ENCODE peak calls at places on chromosomes 11 and 22, in seven cellular contexts. W is HCT116, B is K562, P is PC-3, M is GM23248, K is GM23338, D is MM.1S. Q is an unnamed sample.

GRCh38 chr22:19689408-19689807 is 24.9 kb upstream of the SEPTIN5 start:
- DNase-seq in W (no peak), B (no peak), P (no peak), M (no peak), K (no peak), D (no peak), Q (no peak)

GRCh38 chr22:19750666-19751490 is 9.7 kb upstream of the TBX1 start:
- DNase-seq in W (no peak), B (no peak), P (peak; percentile 66), M (no peak), K (no peak), D (no peak), Q (no peak)

GRCh38 chr22:35205141-35205775 is 52.0 kb upstream of the HMGXB4 start:
- DNase-seq in W (no peak), B (no peak), P (no peak), M (no peak), K (no peak), D (peak; percentile 15), Q (no peak)

GRCh38 chr11:86952933-86953637 is 2.1 kb downstream of the FZD4 start:
- DNase-seq in W (no peak), B (no peak), P (no peak), M (peak; percentile 66), K (peak; percentile 28), D (no peak), Q (no peak)

GRCh38 chr11:3901249-3902025 is 46.0 kb downstream of the STIM1 start:
- DNase-seq in W (no peak), B (no peak), P (no peak), M (no peak), K (no peak), D (no peak), Q (no peak)

GRCh38 chr11:120536091-120536796 is 24.7 kb downstream of the GRIK4 start:
- DNase-seq in W (no peak), B (no peak), P (no peak), M (no peak), K (no peak), D (no peak), Q (no peak)

GRCh38 chr11:134862168-134862567 is 450.1 kb upstream of the B3GAT1 start:
- DNase-seq in W (no peak), B (no peak), P (no peak), M (no peak), K (no peak), D (no peak), Q (no peak)

GRCh38 chr11:37560346-37560745 is 962.3 kb upstream of the RAG2 start:
- DNase-seq in W (no peak), B (no peak), P (peak; percentile 52), M (no peak), K (no peak), D (no peak), Q (peak; percentile 69)

GRCh38 chr11:74010306-74010981 is 1.6 kb upstream of the UCP3 start:
- DNase-seq in W (no peak), B (peak; percentile 77), P (no peak), M (no peak), K (no peak), D (no peak), Q (no peak)

GRCh38 chr22:37082251-37082650 is 27.3 kb downstream of the TMPRSS6 start:
- DNase-seq in W (no peak), B (peak; percentile 3), P (no peak), M (no peak), K (no peak), D (no peak), Q (no peak)

GRCh38 chr11:529740-530411 is 5.5 kb downstream of the HRAS start:
- DNase-seq in W (no peak), B (no peak), P (no peak), M (no peak), K (no peak), D (no peak), Q (no peak)

GRCh38 chr11:57394203-57394602 is 3.8 kb upstream of the PRG2 start:
- DNase-seq in W (no peak), B (no peak), P (no peak), M (no peak), K (no peak), D (no peak), Q (no peak)

GRCh38 chr11:76023408-76024068 is 182.8 kb downstream of the WNT11 start:
- DNase-seq in W (no peak), B (peak; percentile 26), P (no peak), M (no peak), K (no peak), D (peak; percentile 57), Q (peak; percentile 79)

GRCh38 chr22:31020334-31020733 is 51.3 kb downstream of the TUG1 start:
- DNase-seq in W (no peak), B (no peak), P (no peak), M (no peak), K (peak; percentile 42), D (no peak), Q (no peak)

GRCh38 chr11:61120865-61121831 is 18.9 kb downstream of the CD5 start:
- DNase-seq in W (no peak), B (no peak), P (no peak), M (peak; percentile 60), K (no peak), D (no peak), Q (peak; percentile 4)

GRCh38 chr22:43277987-43278601 is 65.1 kb downstream of the SCUBE1 start:
- DNase-seq in W (no peak), B (no peak), P (peak; percentile 16), M (no peak), K (no peak), D (no peak), Q (no peak)

GRCh38 chr11:19633276-19633675 is 79.4 kb upstream of the NAV2 start:
- DNase-seq in W (no peak), B (no peak), P (no peak), M (peak; percentile 44), K (peak; percentile 8), D (no peak), Q (no peak)

GRCh38 chr11:132983289-132983688 is 549.0 kb downstream of the OPCML start:
- DNase-seq in W (no peak), B (no peak), P (no peak), M (no peak), K (no peak), D (no peak), Q (no peak)

GRCh38 chr11:69040581-69041260 is 8.0 kb upstream of the TPCN2 start:
- DNase-seq in W (no peak), B (peak; percentile 19), P (no peak), M (peak; percentile 71), K (no peak), D (no peak), Q (no peak)

GRCh38 chr11:45176996-45177395 is 30.6 kb downstream of the PRDM11 start:
- DNase-seq in W (no peak), B (no peak), P (no peak), M (no peak), K (no peak), D (no peak), Q (no peak)

GRCh38 chr22:45994516-45995404 is 17.8 kb upstream of the WNT7B start:
- DNase-seq in W (no peak), B (peak; percentile 57), P (peak; percentile 77), M (peak; percentile 80), K (peak; percentile 82), D (peak; percentile 39), Q (peak; percentile 40)

GRCh38 chr11:46686886-46687810 is 13.3 kb downstream of the ARHGAP1 start:
- DNase-seq in W (no peak), B (no peak), P (no peak), M (peak; percentile 96), K (no peak), D (no peak), Q (peak; percentile 97)

GRCh38 chr11:74280494-74280893 is 30.9 kb downstream of the P4HA3 start:
- DNase-seq in W (no peak), B (no peak), P (peak; percentile 55), M (no peak), K (no peak), D (no peak), Q (no peak)

GRCh38 chr11:7528514-7529049 is 14.8 kb downstream of the PPFIBP2 start:
- DNase-seq in W (no peak), B (no peak), P (no peak), M (no peak), K (no peak), D (no peak), Q (no peak)

GRCh38 chr11:17864478-17864941 is 129.9 kb downstream of the KCNC1 start:
- DNase-seq in W (no peak), B (peak; percentile 34), P (peak; percentile 49), M (no peak), K (peak; percentile 77), D (peak; percentile 29), Q (peak; percentile 23)

GRCh38 chr11:22162754-22163153 is 30.1 kb upstream of the ANO5 start:
- DNase-seq in W (no peak), B (no peak), P (no peak), M (no peak), K (no peak), D (no peak), Q (no peak)

GRCh38 chr11:19110290-19110689 is 6.7 kb upstream of the ZDHHC13 start:
- DNase-seq in W (no peak), B (no peak), P (no peak), M (no peak), K (no peak), D (no peak), Q (no peak)

GRCh38 chr11:28697920-28698827 is 590.0 kb downstream of the METTL15 start:
- DNase-seq in W (peak; percentile 46), B (peak; percentile 52), P (peak; percentile 76), M (peak; percentile 66), K (peak; percentile 89), D (peak; percentile 34), Q (peak; percentile 20)
- H3K4me1 ChIP-seq in W (peaks cover 17% of the 10 kb centered on the region), B (no peaks in the 10 kb centered on the region), P (peaks cover 24% of the 10 kb centered on the region), M (peaks cover 26% of the 10 kb centered on the region), K (no peaks in the 10 kb centered on the region), D (no peaks in the 10 kb centered on the region), Q (peaks cover 20% of the 10 kb centered on the region)

GRCh38 chr11:11450744-11451362 is 97.8 kb upstream of the CSNK2A3 start:
- DNase-seq in W (peak; percentile 26), B (no peak), P (peak; percentile 51), M (peak; percentile 15), K (no peak), D (no peak), Q (peak; percentile 17)
- TF ChIP-seq EZH2 in W (no peak), B (no peak), P (no peak), M (no peak), K (no peak), D (no peak), Q (no peak)

DNA sequence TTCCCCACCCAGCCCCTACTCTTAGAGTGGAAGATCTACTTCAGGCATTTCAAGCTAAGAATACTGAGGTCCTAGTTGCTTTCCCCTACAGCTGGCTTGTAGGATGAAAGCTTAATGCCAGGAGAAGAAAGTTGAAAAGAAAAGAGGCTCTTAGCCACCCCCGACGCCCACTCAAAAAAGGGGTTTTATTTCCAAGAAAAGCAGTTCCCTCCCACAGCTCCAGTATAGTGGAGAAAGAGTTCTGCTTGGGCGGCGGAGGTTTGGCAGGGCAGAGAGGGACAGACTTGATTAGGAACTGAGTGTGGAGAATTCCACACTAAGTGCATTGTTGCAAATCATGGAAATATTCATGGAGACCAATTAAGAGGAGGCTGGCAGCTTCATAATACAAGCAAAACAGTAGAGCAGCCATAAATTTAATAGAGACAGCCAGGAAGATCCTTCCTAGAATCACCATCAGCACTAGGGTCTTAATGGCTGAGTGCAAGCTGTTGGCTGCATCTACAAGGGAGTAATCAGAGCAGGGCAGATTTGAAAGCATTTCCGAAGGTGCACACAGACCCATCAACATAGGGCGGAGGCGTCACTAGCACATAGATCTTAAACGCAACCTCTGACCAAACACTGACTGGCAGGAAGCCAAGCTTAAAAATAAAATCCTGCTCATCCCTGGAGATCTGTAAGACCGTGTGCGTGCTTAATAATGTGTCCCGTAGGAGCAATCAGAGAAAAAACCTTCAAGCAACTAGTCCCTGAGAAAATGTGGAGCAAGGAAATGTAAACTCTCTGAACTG is 470.7 kb downstream of the ETS1 start:
- DNase-seq in W (no peak), B (no peak), P (peak; percentile 11), M (peak; percentile 23), K (no peak), D (no peak), Q (no peak)
- H3K4me1 ChIP-seq in W (no peaks in the 10 kb centered on the region), B (no peaks in the 10 kb centered on the region), P (no peaks in the 10 kb centered on the region), M (no peaks in the 10 kb centered on the region), K (no peaks in the 10 kb centered on the region), D (no peaks in the 10 kb centered on the region), Q (no peaks in the 10 kb centered on the region)

GRCh38 chr22:25622011-25622410 is 57.5 kb downstream of the GRK3 start:
- DNase-seq in W (no peak), B (no peak), P (no peak), M (no peak), K (no peak), D (no peak), Q (no peak)
- TF ChIP-seq EZH2 in W (no peak), B (no peak), P (no peak), M (no peak), K (no peak), D (no peak), Q (no peak)

Q was measured in mammary epithelial cell.